ENCODE peak calls at places on chromosomes 11 and 22, in six cellular contexts. C is stimulated activated CD8-positive, alpha-beta memory T cell treated with anti-CD3 and anti-CD28 coated beads, Interleukin-15, amount 100 ng/mL, for 1 hour; Y is naive thymus-derived CD4-positive, alpha-beta T cell; F is naive thymus-derived CD8-positive, alpha-beta T cell; J is HT-29; I is iris pigment epithelial cell. N is an unnamed sample.

GRCh38 chr11:12853652-12854296 is 155.3 kb upstream of the RASSF10 start:
- DNase-seq in C (no peak), Y (no peak), F (no peak), J (peak; percentile 66), I (peak; percentile 81), N (no peak)

GRCh38 chr11:122584670-122585069 is 70.9 kb upstream of the UBASH3B start:
- DNase-seq in C (no peak), Y (no peak), F (no peak), J (no peak), I (no peak), N (no peak)

GRCh38 chr11:33996498-33997454 is 54.8 kb upstream of the CAPRIN1 start:
- DNase-seq in C (peak; percentile 57), Y (peak; percentile 79), F (peak; percentile 71), J (peak; percentile 93), I (peak; percentile 75), N (no peak)

GRCh38 chr11:104581246-104581980 is 316.8 kb downstream of the CASP12 start:
- DNase-seq in C (no peak), Y (no peak), F (no peak), J (no peak), I (peak; percentile 78), N (no peak)

GRCh38 chr22:35539910-35540599 is 576 bp upstream of the RASD2 start:
- DNase-seq in C (peak; percentile 24), Y (peak; percentile 43), F (peak; percentile 39), J (no peak), I (peak; percentile 34), N (no peak)

GRCh38 chr11:110409174-110409573 is 20.6 kb upstream of the FDX1 start:
- DNase-seq in C (no peak), Y (no peak), F (no peak), J (no peak), I (peak; percentile 78), N (no peak)

GRCh38 chr11:28146123-28146751 is 38.0 kb downstream of the METTL15 start:
- DNase-seq in C (no peak), Y (no peak), F (no peak), J (peak; percentile 71), I (peak; percentile 93), N (peak; percentile 90)

GRCh38 chr11:2772544-2773031 is 72.8 kb upstream of the KCNQ1OT1 start:
- DNase-seq in C (no peak), Y (no peak), F (no peak), J (no peak), I (peak; percentile 49), N (peak; percentile 79)

GRCh38 chr11:118618991-118619375 is 11.6 kb downstream of the PHLDB1 start:
- DNase-seq in C (no peak), Y (no peak), F (no peak), J (peak; percentile 93), I (peak; percentile 66), N (no peak)

GRCh38 chr11:13105237-13105844 is 96.2 kb downstream of the RASSF10 start:
- DNase-seq in C (no peak), Y (no peak), F (no peak), J (peak; percentile 69), I (no peak), N (no peak)